ENCODE peak calls at places on chromosomes 7 and 10, in nine cellular contexts. J is foreskin keratinocyte, L is brain microvascular endothelial cell, C is thoracic aorta, Q is K562, T is heart right ventricle, O is dorsolateral prefrontal cortex, G is left lung, B is caudate nucleus. Z is an unnamed sample.

GRCh38 chr7:122896509-122896908 is 10.2 kb upstream of the CADPS2 start:
- DNase-seq in B (no peak), Q (no peak), T (no peak), L (no peak), J (no peak), C (no peak), O (no peak), G (no peak), Z (no peak)

GRCh38 chr7:155867280-155867679 is 55.0 kb upstream of the SHH start:
- DNase-seq in B (no peak), G (no peak), T (no peak), C (no peak), L (no peak), J (no peak), O (no peak), Q (no peak), Z (no peak)

GRCh38 chr7:4240813-4241612 is 441.1 kb upstream of the FOXK1 start:
- DNase-seq in O (no peak), Q (no peak), J (no peak), B (no peak), L (no peak), T (no peak), C (no peak), G (no peak), Z (peak)

GRCh38 chr7:141698247-141699015 is 3.5 kb downstream of the DENND11 start:
- DNase-seq in G (no peak), L (no peak), J (no peak), C (no peak), T (no peak), Q (no peak), O (no peak), B (no peak), Z (no peak)

GRCh38 chr7:131104611-131105293 is 222.9 kb upstream of the MKLN1 start:
- DNase-seq in L (no peak), Q (no peak), G (no peak), J (no peak), O (no peak), B (no peak), T (no peak), C (no peak), Z (no peak)

GRCh38 chr10:118543714-118544400 is 51.6 kb downstream of the PRLHR start:
- DNase-seq in G (no peak), J (peak), O (peak), C (no peak), B (no peak), L (peak), T (no peak), Q (peak), Z (no peak)

GRCh38 chr10:98587156-98587555 is 140.4 kb upstream of the HPS1 start:
- DNase-seq in C (no peak), T (no peak), J (peak), Q (no peak), O (no peak), G (no peak), L (no peak), B (no peak), Z (no peak)

GRCh38 chr10:5563237-5563961 is 38.6 kb downstream of the CALML3 start:
- DNase-seq in O (no peak), B (no peak), Q (no peak), J (no peak), L (no peak), T (no peak), G (no peak), C (no peak), Z (no peak)

GRCh38 chr7:99028261-99028971 is 115.5 kb downstream of the SMURF1 start:
- DNase-seq in J (no peak), G (no peak), C (no peak), L (no peak), B (no peak), T (no peak), O (no peak), Q (no peak), Z (no peak)

GRCh38 chr10:13095929-13096328 is 4.0 kb upstream of the OPTN start:
- DNase-seq in O (no peak), L (no peak), T (no peak), G (no peak), B (no peak), J (no peak), C (no peak), Q (no peak), Z (no peak)

GRCh38 chr10:88083597-88083989 is 220.2 kb downstream of the PTEN start:
- DNase-seq in O (no peak), C (no peak), L (no peak), Q (no peak), B (no peak), G (no peak), T (no peak), J (no peak), Z (no peak)

GRCh38 chr10:86388119-86388704 is 21.6 kb upstream of the GRID1 start:
- DNase-seq in L (no peak), T (no peak), O (no peak), G (no peak), J (no peak), Q (no peak), C (no peak), B (no peak), Z (peak)

DNA sequence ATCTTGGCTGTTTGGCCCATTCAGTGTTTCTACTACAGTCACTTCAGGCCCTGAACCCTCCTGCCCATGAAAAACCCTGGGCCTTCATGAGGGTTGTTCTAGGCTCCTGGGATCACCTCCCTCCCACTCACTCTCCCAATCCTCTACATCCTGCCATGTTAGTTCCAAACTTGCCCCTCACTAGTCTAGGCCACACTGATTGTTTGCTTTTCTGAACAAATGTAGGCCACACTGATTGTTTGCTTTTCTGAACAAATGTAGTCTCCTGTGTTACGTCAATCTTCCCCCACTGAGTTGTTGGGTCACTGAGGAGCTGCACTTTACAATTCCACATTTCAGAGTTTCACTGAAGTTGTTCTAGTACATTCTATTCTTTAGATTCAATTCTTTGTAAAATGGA is 5.3 kb upstream of the ALDH18A1 start:
- DNase-seq in Q (no peak), C (no peak), B (no peak), O (no peak), J (no peak), T (no peak), L (no peak), G (no peak), Z (no peak)
- H3K27ac ChIP-seq in Q (no peak), C (no peak), B (no peak), O (no peak), J (no peak), T (no peak), L (no peak), G (no peak), Z (no peak)

DNA sequence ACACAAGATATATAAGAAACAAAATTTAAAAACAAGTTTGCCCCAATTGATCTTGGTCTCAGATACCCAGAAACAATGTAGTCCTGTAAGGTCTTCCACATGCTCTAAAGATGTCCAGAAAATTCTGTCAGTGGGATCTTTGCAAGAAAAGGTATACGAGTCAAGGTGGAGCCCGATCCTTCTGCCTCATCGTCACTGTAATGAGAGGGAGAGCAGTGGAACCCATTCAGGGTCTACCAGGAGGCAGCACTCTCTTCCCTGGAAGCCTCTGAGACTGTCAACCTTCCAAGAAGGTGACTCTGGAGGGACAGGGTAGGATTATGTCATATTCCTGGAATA is 112.8 kb downstream of the JCAD start:
- DNase-seq in T (no peak), J (no peak), B (no peak), G (no peak), L (no peak), C (no peak), Q (no peak), O (no peak), Z (no peak)
- H3K27ac ChIP-seq in T (peak), J (peak), B (peak), G (peak), L (no peak), C (peak), Q (no peak), O (peak), Z (peak)

GRCh38 chr10:72014785-72015480 is 50.7 kb downstream of the CHST3 start:
- DNase-seq in L (no peak), C (no peak), O (no peak), T (no peak), Q (no peak), J (no peak), B (no peak), G (no peak), Z (no peak)

GRCh38 chr10:72012801-72013200 is 48.6 kb downstream of the CHST3 start:
- DNase-seq in Q (no peak), J (no peak), T (no peak), C (no peak), O (no peak), G (no peak), B (no peak), L (no peak), Z (no peak)

GRCh38 chr10:72011976-72012512 is 47.8 kb downstream of the CHST3 start:
- DNase-seq in O (no peak), L (no peak), J (no peak), T (no peak), Q (no peak), G (no peak), C (no peak), B (no peak), Z (no peak)

GRCh38 chr10:72014197-72014596 is 50.0 kb downstream of the CHST3 start:
- DNase-seq in J (no peak), Q (no peak), C (no peak), T (no peak), G (no peak), B (no peak), O (no peak), L (no peak), Z (no peak)

DNA sequence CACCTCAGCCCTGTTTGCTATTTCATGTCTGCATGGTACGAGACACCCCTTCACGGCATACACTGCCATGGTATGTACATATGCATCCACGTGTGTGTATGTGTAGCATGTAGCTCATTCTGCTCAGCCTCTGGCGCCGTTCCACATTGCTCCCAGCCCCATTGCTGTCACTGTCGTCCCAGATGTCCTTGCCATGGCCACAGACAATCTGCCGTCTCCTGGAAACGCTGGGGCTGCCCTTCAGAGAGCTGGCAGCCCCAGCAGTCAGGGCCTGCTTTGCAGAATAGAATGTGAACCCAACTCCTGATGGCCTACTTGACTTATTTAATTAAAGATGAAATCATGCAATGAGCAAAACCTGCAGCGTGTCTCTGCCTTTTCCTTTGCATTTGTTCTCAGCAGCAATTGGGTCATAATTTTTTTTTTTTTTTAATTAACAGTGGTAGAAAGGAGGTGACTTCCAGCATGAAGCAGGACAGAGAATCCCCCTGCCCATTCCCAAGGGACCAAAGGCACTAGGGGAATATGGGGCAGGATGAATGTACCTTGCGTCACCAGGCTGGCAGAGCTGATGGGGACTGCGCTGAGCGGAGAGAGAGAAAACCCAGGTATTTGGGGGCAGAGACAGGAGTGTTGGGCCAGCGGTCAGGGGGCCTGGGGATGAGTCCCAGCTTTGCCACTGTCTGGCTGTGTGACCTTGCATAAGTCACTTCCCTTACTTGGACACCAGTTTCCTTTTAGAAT is 49.2 kb downstream of the CHST3 start:
- DNase-seq in Q (no peak), O (peak), G (peak), J (no peak), T (peak), C (no peak), B (peak), L (no peak), Z (no peak)
- H3K27ac ChIP-seq in Q (no peak), O (peak), G (no peak), J (no peak), T (peak), C (no peak), B (peak), L (no peak), Z (no peak)

GRCh38 chr7:66952343-66953043 is 31.5 kb downstream of the TMEM248 start:
- DNase-seq in C (no peak), T (no peak), L (peak), G (no peak), J (peak), B (no peak), O (no peak), Q (no peak), Z (peak)
- H3K27ac ChIP-seq in C (no peak), T (no peak), L (peak), G (no peak), J (no peak), B (peak), O (peak), Q (no peak), Z (no peak)